ENCODE peak calls at places on chromosomes 7 and 10, in eight cellular contexts. T is LHCN-M2; E is naive thymus-derived CD8-positive, alpha-beta T cell; U is NCI-H1436; S is body of pancreas; G is NCI-H774; Q is HEK293T; M is WTC11. P is an unnamed sample.

GRCh38 chr7:145863-146262 is 46.5 kb upstream of the FAM20C start:
- DNase-seq in G (no peak), Q (no peak), U (no peak), S (no peak), E (no peak), M (no peak), T (no peak), P (no peak)

GRCh38 chr10:71735709-71736569 is 16.4 kb upstream of the C10orf105 start:
- DNase-seq in S (no peak), T (no peak), M (no peak), Q (no peak), G (no peak), E (peak; percentile 88), U (no peak), P (no peak)

GRCh38 chr10:43453266-43453831 is 16.4 kb downstream of the ZNF487 start:
- DNase-seq in G (no peak), U (no peak), M (no peak), T (no peak), S (no peak), E (no peak), Q (no peak), P (no peak)

GRCh38 chr10:98560585-98560984 is 113.8 kb upstream of the HPS1 start:
- DNase-seq in M (no peak), U (no peak), T (no peak), E (no peak), Q (no peak), G (no peak), S (no peak), P (no peak)

GRCh38 chr7:2566890-2567662 is 8.3 kb downstream of the IQCE start:
- DNase-seq in M (no peak), E (no peak), G (no peak), Q (no peak), T (no peak), S (no peak), U (no peak), P (peak; percentile 36)

GRCh38 chr7:26052721-26053120 is 99.3 kb upstream of the NFE2L3 start:
- DNase-seq in E (no peak), G (no peak), T (peak; percentile 14), M (no peak), U (no peak), S (no peak), Q (no peak), P (no peak)

GRCh38 chr10:60394444-60394843 is 4.8 kb upstream of the ANK3 start:
- DNase-seq in U (no peak), M (no peak), E (no peak), G (no peak), S (no peak), Q (no peak), T (peak; percentile 63), P (no peak)

GRCh38 chr10:12432402-12433189 is 83.2 kb downstream of the CAMK1D start:
- DNase-seq in M (no peak), Q (no peak), T (no peak), E (no peak), S (peak; percentile 71), U (no peak), G (peak; percentile 47), P (no peak)

GRCh38 chr7:120735791-120736190 is 122.2 kb downstream of the TSPAN12 start:
- DNase-seq in E (no peak), Q (no peak), M (no peak), S (no peak), G (no peak), T (peak; percentile 19), U (no peak), P (no peak)

GRCh38 chr10:67520924-67521520 is 175.0 kb downstream of the CTNNA3 start:
- DNase-seq in M (no peak), G (peak; percentile 36), E (peak; percentile 62), Q (peak; percentile 61), S (peak; percentile 48), U (peak; percentile 17), T (peak; percentile 63), P (peak; percentile 15)

GRCh38 chr10:129038490-129039011 is 428.5 kb upstream of the MGMT start:
- DNase-seq in Q (no peak), S (no peak), U (no peak), E (no peak), T (no peak), M (no peak), G (no peak), P (no peak)

GRCh38 chr7:137642467-137642866 is 204.3 kb downstream of the DGKI start:
- DNase-seq in G (no peak), T (peak; percentile 77), U (no peak), M (no peak), Q (no peak), E (no peak), S (no peak), P (no peak)

GRCh38 chr7:12637819-12638592 is 49.4 kb upstream of the ARL4A start:
- DNase-seq in S (no peak), U (no peak), M (no peak), E (no peak), G (no peak), Q (no peak), T (peak; percentile 41), P (no peak)

GRCh38 chr7:102284891-102285540 is 1.7 kb upstream of the SH2B2 start:
- DNase-seq in U (no peak), Q (no peak), S (no peak), T (peak; percentile 56), G (no peak), M (no peak), E (no peak), P (no peak)

GRCh38 chr10:113060221-113061053 is 110.4 kb downstream of the TCF7L2 start:
- DNase-seq in M (no peak), U (no peak), E (no peak), S (no peak), G (no peak), Q (no peak), T (peak; percentile 30), P (peak; percentile 26)

GRCh38 chr10:90652519-90652918 is 205.3 kb downstream of the HTR7 start:
- DNase-seq in G (no peak), Q (no peak), E (no peak), S (no peak), U (no peak), M (no peak), T (no peak), P (no peak)

GRCh38 chr7:106788637-106789036 is 76.4 kb upstream of the PIK3CG start:
- DNase-seq in S (no peak), Q (no peak), E (peak; percentile 70), G (no peak), M (no peak), T (no peak), U (no peak), P (no peak)